ENCODE peak calls at places on chromosomes 11 and 22, in nine cellular contexts. One of them, this sample, is unnamed. For H3K4me1, the result is how much of the 10 kb centered on the place peaks cover.

GRCh38 chr11:126739499-126740145 is 260.9 kb downstream of the KIRREL3 start:
- DNase-seq in neuronal stem cell: no peak
- DNase-seq in ovary: no peak
- DNase-seq in uterus: no peak
- DNase-seq in prostate gland: no peak
- DNase-seq in suprapubic skin: no peak
- DNase-seq in right cardiac atrium: no peak
- DNase-seq in endodermal cell: no peak
- DNase-seq in CD8-positive, alpha-beta memory T cell: no peak
- DNase-seq in this sample: no peak

GRCh38 chr22:19666663-19667593 is 47.4 kb upstream of the SEPTIN5 start:
- DNase-seq in neuronal stem cell: no peak
- DNase-seq in ovary: no peak
- DNase-seq in uterus: no peak
- DNase-seq in prostate gland: no peak
- DNase-seq in suprapubic skin: no peak
- DNase-seq in right cardiac atrium: no peak
- DNase-seq in endodermal cell: peak
- DNase-seq in CD8-positive, alpha-beta memory T cell: no peak
- DNase-seq in this sample: no peak

GRCh38 chr22:46149493-46149997 is 781 bp upstream of the PPARA start:
- DNase-seq in neuronal stem cell: peak
- DNase-seq in ovary: peak
- DNase-seq in uterus: peak
- DNase-seq in prostate gland: peak
- DNase-seq in suprapubic skin: no peak
- DNase-seq in right cardiac atrium: peak
- DNase-seq in endodermal cell: peak
- DNase-seq in CD8-positive, alpha-beta memory T cell: no peak
- DNase-seq in this sample: peak

GRCh38 chr22:27388090-27388600 is 413.4 kb downstream of the MN1 start:
- DNase-seq in neuronal stem cell: no peak
- DNase-seq in ovary: no peak
- DNase-seq in uterus: no peak
- DNase-seq in prostate gland: no peak
- DNase-seq in suprapubic skin: no peak
- DNase-seq in right cardiac atrium: no peak
- DNase-seq in endodermal cell: no peak
- DNase-seq in CD8-positive, alpha-beta memory T cell: no peak
- DNase-seq in this sample: no peak

GRCh38 chr22:49373289-49373666 is 454.4 kb downstream of the BRD1 start:
- DNase-seq in neuronal stem cell: no peak
- DNase-seq in ovary: no peak
- DNase-seq in uterus: no peak
- DNase-seq in prostate gland: no peak
- DNase-seq in suprapubic skin: peak
- DNase-seq in right cardiac atrium: no peak
- DNase-seq in endodermal cell: no peak
- DNase-seq in CD8-positive, alpha-beta memory T cell: no peak
- DNase-seq in this sample: no peak

GRCh38 chr11:45560153-45560934 is 105.1 kb downstream of the CHST1 start:
- DNase-seq in neuronal stem cell: no peak
- DNase-seq in ovary: no peak
- DNase-seq in uterus: no peak
- DNase-seq in prostate gland: no peak
- DNase-seq in suprapubic skin: no peak
- DNase-seq in right cardiac atrium: no peak
- DNase-seq in endodermal cell: no peak
- DNase-seq in CD8-positive, alpha-beta memory T cell: no peak
- DNase-seq in this sample: peak

GRCh38 chr11:14288189-14288935 is 70.6 kb downstream of the RRAS2 start:
- DNase-seq in neuronal stem cell: no peak
- DNase-seq in ovary: no peak
- DNase-seq in uterus: no peak
- DNase-seq in prostate gland: peak
- DNase-seq in suprapubic skin: no peak
- DNase-seq in right cardiac atrium: no peak
- DNase-seq in endodermal cell: no peak
- DNase-seq in CD8-positive, alpha-beta memory T cell: no peak
- DNase-seq in this sample: no peak

GRCh38 chr11:8807544-8808225 is 103.3 kb upstream of the AKIP1 start:
- DNase-seq in neuronal stem cell: no peak
- DNase-seq in ovary: peak
- DNase-seq in uterus: peak
- DNase-seq in prostate gland: no peak
- DNase-seq in suprapubic skin: no peak
- DNase-seq in right cardiac atrium: peak
- DNase-seq in endodermal cell: no peak
- DNase-seq in CD8-positive, alpha-beta memory T cell: no peak
- DNase-seq in this sample: peak

GRCh38 chr11:12193515-12194336 is 83.3 kb downstream of the MICAL2 start:
- DNase-seq in neuronal stem cell: no peak
- DNase-seq in ovary: no peak
- DNase-seq in uterus: no peak
- DNase-seq in prostate gland: no peak
- DNase-seq in suprapubic skin: no peak
- DNase-seq in right cardiac atrium: no peak
- DNase-seq in endodermal cell: no peak
- DNase-seq in CD8-positive, alpha-beta memory T cell: no peak
- DNase-seq in this sample: no peak

GRCh38 chr11:118290923-118291322 is 13.6 kb upstream of the CD3E start:
- DNase-seq in neuronal stem cell: no peak
- DNase-seq in ovary: no peak
- DNase-seq in uterus: peak
- DNase-seq in prostate gland: peak
- DNase-seq in suprapubic skin: no peak
- DNase-seq in right cardiac atrium: no peak
- DNase-seq in endodermal cell: peak
- DNase-seq in CD8-positive, alpha-beta memory T cell: peak
- DNase-seq in this sample: no peak

GRCh38 chr11:113238721-113239120 is 75.7 kb upstream of the TTC12 start:
- DNase-seq in neuronal stem cell: no peak
- DNase-seq in ovary: no peak
- DNase-seq in uterus: no peak
- DNase-seq in prostate gland: no peak
- DNase-seq in suprapubic skin: no peak
- DNase-seq in right cardiac atrium: no peak
- DNase-seq in endodermal cell: no peak
- DNase-seq in CD8-positive, alpha-beta memory T cell: no peak
- DNase-seq in this sample: no peak

GRCh38 chr11:24820541-24820940 is 323.7 kb downstream of the LUZP2 start:
- DNase-seq in neuronal stem cell: no peak
- DNase-seq in ovary: no peak
- DNase-seq in uterus: no peak
- DNase-seq in prostate gland: no peak
- DNase-seq in suprapubic skin: no peak
- DNase-seq in right cardiac atrium: no peak
- DNase-seq in endodermal cell: no peak
- DNase-seq in CD8-positive, alpha-beta memory T cell: no peak
- DNase-seq in this sample: no peak

GRCh38 chr22:40383905-40384304 is 13.5 kb downstream of the SGSM3 start:
- DNase-seq in neuronal stem cell: no peak
- DNase-seq in ovary: peak
- DNase-seq in uterus: no peak
- DNase-seq in prostate gland: no peak
- DNase-seq in suprapubic skin: no peak
- DNase-seq in right cardiac atrium: no peak
- DNase-seq in endodermal cell: no peak
- DNase-seq in CD8-positive, alpha-beta memory T cell: no peak
- DNase-seq in this sample: no peak

GRCh38 chr11:120545813-120546212 is 34.3 kb downstream of the GRIK4 start:
- DNase-seq in neuronal stem cell: no peak
- DNase-seq in ovary: no peak
- DNase-seq in uterus: no peak
- DNase-seq in prostate gland: no peak
- DNase-seq in suprapubic skin: no peak
- DNase-seq in right cardiac atrium: no peak
- DNase-seq in endodermal cell: no peak
- DNase-seq in CD8-positive, alpha-beta memory T cell: no peak
- DNase-seq in this sample: no peak

GRCh38 chr11:45961841-45962240 is 39.4 kb downstream of the LARGE2 start:
- DNase-seq in neuronal stem cell: no peak
- DNase-seq in ovary: no peak
- DNase-seq in uterus: no peak
- DNase-seq in prostate gland: no peak
- DNase-seq in suprapubic skin: no peak
- DNase-seq in right cardiac atrium: no peak
- DNase-seq in endodermal cell: no peak
- DNase-seq in CD8-positive, alpha-beta memory T cell: no peak
- DNase-seq in this sample: no peak

GRCh38 chr11:8307601-8308000 is 43.9 kb upstream of the LMO1 start:
- DNase-seq in neuronal stem cell: no peak
- DNase-seq in ovary: no peak
- DNase-seq in uterus: no peak
- DNase-seq in prostate gland: no peak
- DNase-seq in suprapubic skin: no peak
- DNase-seq in right cardiac atrium: no peak
- DNase-seq in endodermal cell: no peak
- DNase-seq in CD8-positive, alpha-beta memory T cell: no peak
- DNase-seq in this sample: no peak

GRCh38 chr11:61756452-61757212 is 4.2 kb downstream of the MYRF start:
- DNase-seq in neuronal stem cell: no peak
- DNase-seq in ovary: no peak
- DNase-seq in uterus: no peak
- DNase-seq in prostate gland: no peak
- DNase-seq in suprapubic skin: no peak
- DNase-seq in right cardiac atrium: no peak
- DNase-seq in endodermal cell: no peak
- DNase-seq in CD8-positive, alpha-beta memory T cell: no peak
- DNase-seq in this sample: no peak

GRCh38 chr11:12629601-12630313 is 44.5 kb upstream of the TEAD1 start:
- DNase-seq in neuronal stem cell: no peak
- DNase-seq in ovary: no peak
- DNase-seq in uterus: no peak
- DNase-seq in prostate gland: no peak
- DNase-seq in suprapubic skin: no peak
- DNase-seq in right cardiac atrium: no peak
- DNase-seq in endodermal cell: no peak
- DNase-seq in CD8-positive, alpha-beta memory T cell: no peak
- DNase-seq in this sample: no peak

DNA sequence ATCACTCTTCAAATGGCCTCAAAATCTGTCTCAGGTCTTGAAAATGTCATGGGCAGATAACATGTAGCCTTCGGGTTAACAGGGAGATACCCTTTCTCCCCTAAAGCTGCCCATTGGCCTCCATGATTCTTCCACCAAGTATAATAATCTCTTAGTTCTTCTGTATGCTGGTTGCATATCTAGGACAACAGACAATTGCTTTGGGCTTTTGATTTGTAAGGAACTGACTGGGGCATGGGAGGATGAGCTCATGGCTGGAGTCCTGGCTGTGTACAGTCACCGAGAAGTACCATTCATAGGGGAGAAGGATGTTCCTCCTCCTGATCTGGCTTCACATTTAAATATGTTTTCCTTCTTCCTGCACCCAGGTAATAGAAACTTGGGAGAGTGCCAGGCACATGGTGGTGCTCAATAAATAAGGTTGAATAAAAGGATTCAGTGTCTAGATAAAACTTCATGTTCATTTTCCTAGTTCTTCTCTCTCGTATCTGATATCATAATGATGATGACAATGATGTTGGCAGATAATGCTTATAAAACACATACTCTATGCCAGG is 2.8 kb upstream of the AMPD3 start:
- DNase-seq in neuronal stem cell: no peak
- DNase-seq in ovary: no peak
- DNase-seq in uterus: no peak
- DNase-seq in prostate gland: peak
- DNase-seq in suprapubic skin: no peak
- DNase-seq in right cardiac atrium: no peak
- DNase-seq in endodermal cell: peak
- DNase-seq in CD8-positive, alpha-beta memory T cell: no peak
- DNase-seq in this sample: no peak
- H3K4me1 ChIP-seq in neuronal stem cell: under half
- H3K4me1 ChIP-seq in ovary: under half
- H3K4me1 ChIP-seq in uterus: under half
- H3K4me1 ChIP-seq in prostate gland: under half
- H3K4me1 ChIP-seq in suprapubic skin: under half
- H3K4me1 ChIP-seq in right cardiac atrium: under half
- H3K4me1 ChIP-seq in endodermal cell: under half
- H3K4me1 ChIP-seq in CD8-positive, alpha-beta memory T cell: half or more
- H3K4me1 ChIP-seq in this sample: under half

DNA sequence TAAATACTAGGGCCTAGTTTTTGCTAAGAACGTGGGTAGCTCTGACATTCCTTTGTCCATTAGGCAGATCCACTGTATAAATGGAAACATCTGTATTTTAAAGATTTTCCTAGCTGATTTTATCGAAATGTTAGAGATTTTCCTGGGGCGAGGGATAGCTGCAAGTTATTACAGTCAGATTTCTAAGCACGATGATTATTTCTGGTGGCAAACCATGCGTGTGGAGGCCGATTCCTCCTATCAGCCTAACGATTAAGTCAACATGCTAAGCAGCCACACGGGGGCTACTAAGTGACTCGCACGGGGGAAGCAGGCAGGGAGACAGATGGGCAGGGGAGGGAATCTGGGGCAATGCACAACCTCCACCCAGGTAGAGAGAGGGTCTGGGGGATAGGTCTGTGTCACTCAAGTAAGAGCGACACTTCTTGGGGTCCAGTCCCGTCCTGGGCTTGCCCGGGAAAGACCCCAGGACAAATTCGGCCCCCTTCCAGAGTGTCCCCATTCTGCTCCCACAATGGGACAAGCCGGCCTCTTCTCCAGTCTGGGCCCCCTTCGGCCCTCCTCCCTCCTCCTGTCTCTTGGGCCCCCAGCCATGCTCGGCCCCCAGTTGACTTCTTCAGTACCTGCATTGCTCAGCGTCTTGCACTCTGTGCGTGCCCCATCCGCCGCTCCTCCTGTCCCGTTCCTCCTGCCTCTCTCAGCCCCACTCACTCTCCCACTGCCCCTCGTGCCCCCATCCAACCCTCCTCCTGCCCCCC is 571 bp downstream of the C11orf24 start:
- DNase-seq in neuronal stem cell: peak
- DNase-seq in ovary: peak
- DNase-seq in uterus: peak
- DNase-seq in prostate gland: no peak
- DNase-seq in suprapubic skin: peak
- DNase-seq in right cardiac atrium: peak
- DNase-seq in endodermal cell: peak
- DNase-seq in CD8-positive, alpha-beta memory T cell: peak
- DNase-seq in this sample: no peak
- H3K4me1 ChIP-seq in neuronal stem cell: under half
- H3K4me1 ChIP-seq in ovary: under half
- H3K4me1 ChIP-seq in uterus: under half
- H3K4me1 ChIP-seq in prostate gland: under half
- H3K4me1 ChIP-seq in suprapubic skin: under half
- H3K4me1 ChIP-seq in right cardiac atrium: under half
- H3K4me1 ChIP-seq in endodermal cell: under half
- H3K4me1 ChIP-seq in CD8-positive, alpha-beta memory T cell: under half
- H3K4me1 ChIP-seq in this sample: under half

GRCh38 chr11:76787271-76787670 is 4.1 kb downstream of the TSKU start:
- DNase-seq in neuronal stem cell: no peak
- DNase-seq in ovary: no peak
- DNase-seq in uterus: no peak
- DNase-seq in prostate gland: no peak
- DNase-seq in suprapubic skin: no peak
- DNase-seq in right cardiac atrium: no peak
- DNase-seq in endodermal cell: no peak
- DNase-seq in CD8-positive, alpha-beta memory T cell: no peak
- DNase-seq in this sample: no peak
- H3K4me1 ChIP-seq in neuronal stem cell: under half
- H3K4me1 ChIP-seq in ovary: under half
- H3K4me1 ChIP-seq in uterus: under half
- H3K4me1 ChIP-seq in prostate gland: under half
- H3K4me1 ChIP-seq in suprapubic skin: half or more
- H3K4me1 ChIP-seq in right cardiac atrium: under half
- H3K4me1 ChIP-seq in endodermal cell: under half
- H3K4me1 ChIP-seq in CD8-positive, alpha-beta memory T cell: under half
- H3K4me1 ChIP-seq in this sample: half or more

GRCh38 chr11:94793822-94794221 is 25.7 kb downstream of the AMOTL1 start:
- DNase-seq in neuronal stem cell: no peak
- DNase-seq in ovary: no peak
- DNase-seq in uterus: no peak
- DNase-seq in prostate gland: no peak
- DNase-seq in suprapubic skin: no peak
- DNase-seq in right cardiac atrium: no peak
- DNase-seq in endodermal cell: no peak
- DNase-seq in CD8-positive, alpha-beta memory T cell: no peak
- DNase-seq in this sample: no peak
- H3K4me1 ChIP-seq in neuronal stem cell: under half
- H3K4me1 ChIP-seq in ovary: under half
- H3K4me1 ChIP-seq in uterus: under half
- H3K4me1 ChIP-seq in prostate gland: under half
- H3K4me1 ChIP-seq in suprapubic skin: half or more
- H3K4me1 ChIP-seq in right cardiac atrium: under half
- H3K4me1 ChIP-seq in endodermal cell: under half
- H3K4me1 ChIP-seq in CD8-positive, alpha-beta memory T cell: under half
- H3K4me1 ChIP-seq in this sample: under half

This sample was measured in heart left ventricle.